ENCODE peak calls at places on chromosomes 12 and 14, in six cellular contexts. U is fibroblast of gingiva, G is GM04504, K is WTC11, C is NCI-H2081, T is mucosa of gallbladder. I is an unnamed sample.

GRCh38 chr12:54024127-54024526 is 4.1 kb upstream of the HOXC6 start:
- DNase-seq in U (no peak), G (no peak), K (no peak), C (no peak), T (no peak), I (no peak)

GRCh38 chr12:109871678-109872314 is 8.5 kb downstream of the GLTP start:
- DNase-seq in U (no peak), G (no peak), K (no peak), C (no peak), T (peak), I (no peak)

GRCh38 chr12:113268621-113269020 is 47.4 kb downstream of the TPCN1 start:
- DNase-seq in U (no peak), G (no peak), K (no peak), C (no peak), T (no peak), I (no peak)

GRCh38 chr14:80269338-80269935 is 58.1 kb upstream of the DIO2 start:
- DNase-seq in U (peak), G (peak), K (no peak), C (no peak), T (no peak), I (no peak)

GRCh38 chr12:2998789-2999264 is 39.6 kb downstream of the TEAD4 start:
- DNase-seq in U (peak), G (peak), K (peak), C (no peak), T (no peak), I (no peak)

GRCh38 chr14:100894416-100894815 is 9.1 kb downstream of the RTL1 start:
- DNase-seq in U (no peak), G (no peak), K (peak), C (no peak), T (no peak), I (no peak)

GRCh38 chr14:98292191-98292590 is 979.8 kb downstream of the BCL11B start:
- DNase-seq in U (no peak), G (no peak), K (no peak), C (no peak), T (no peak), I (no peak)

GRCh38 chr12:991350-992278 is 591 bp downstream of the ERC1 start:
- DNase-seq in U (no peak), G (no peak), K (peak), C (peak), T (no peak), I (peak)

GRCh38 chr14:105144231-105144665 is 24.3 kb downstream of the JAG2 start:
- DNase-seq in U (no peak), G (no peak), K (no peak), C (no peak), T (no peak), I (no peak)

GRCh38 chr14:32933943-32934890 is 4.5 kb upstream of the NPAS3 start:
- DNase-seq in U (peak), G (no peak), K (peak), C (peak), T (no peak), I (peak)

GRCh38 chr12:48029401-48029770 is 25.1 kb upstream of the COL2A1 start:
- DNase-seq in U (no peak), G (no peak), K (no peak), C (no peak), T (no peak), I (no peak)

GRCh38 chr14:39055786-39056474 is 47.1 kb downstream of the SEC23A start:
- DNase-seq in U (no peak), G (no peak), K (no peak), C (no peak), T (no peak), I (no peak)

GRCh38 chr12:52837341-52837741 is 3.2 kb upstream of the KRT79 start:
- DNase-seq in U (peak), G (peak), K (no peak), C (no peak), T (no peak), I (no peak)

GRCh38 chr14:67650694-67651093 is 23.7 kb downstream of the VTI1B start:
- DNase-seq in U (peak), G (peak), K (no peak), C (no peak), T (no peak), I (no peak)

GRCh38 chr12:2877959-2878732 is 1.1 kb downstream of the RHNO1 start:
- DNase-seq in U (peak), G (no peak), K (no peak), C (peak), T (no peak), I (peak)

GRCh38 chr14:90741682-90741946 is 74.6 kb downstream of the TTC7B start:
- DNase-seq in U (no peak), G (no peak), K (no peak), C (no peak), T (no peak), I (no peak)

GRCh38 chr12:27975222-27976136 is 2.9 kb upstream of the PTHLH start:
- DNase-seq in U (peak), G (no peak), K (peak), C (no peak), T (peak), I (no peak)

GRCh38 chr14:69891422-69891821 is 12.2 kb downstream of the SMOC1 start:
- DNase-seq in U (no peak), G (no peak), K (peak), C (no peak), T (no peak), I (no peak)

GRCh38 chr14:50060871-50061663 is 55.3 kb downstream of the VCPKMT start:
- DNase-seq in U (peak), G (peak), K (no peak), C (peak), T (peak), I (no peak)

GRCh38 chr14:23202001-23202400 is 18.5 kb upstream of the SLC7A8 start:
- DNase-seq in U (no peak), G (no peak), K (no peak), C (no peak), T (no peak), I (no peak)

GRCh38 chr12:89825591-89826449 is 117.2 kb upstream of the ATP2B1 start:
- DNase-seq in U (no peak), G (no peak), K (no peak), C (no peak), T (no peak), I (no peak)

I was measured in NCI-H510A.